ENCODE peak calls at places on chromosomes 7 and 10, in nine cellular contexts. L, Z, W, O, T, R, Y, C and K are unnamed samples.
A peak's percentile ranks its signal among the peaks of the same experiment; 100 is the strongest.

GRCh38 chr10:75655791-75656451 is 224.5 kb downstream of the LRMDA start:
- DNase-seq in L (no peak), Z (no peak), W (no peak), O (no peak), T (no peak), R (peak; percentile 5), Y (no peak), C (no peak), K (peak; percentile 20)

GRCh38 chr10:89744021-89744420 is 42.6 kb downstream of the KIF20B start:
- DNase-seq in L (no peak), Z (no peak), W (no peak), O (no peak), T (no peak), R (no peak), Y (no peak), C (no peak), K (no peak)

GRCh38 chr7:70215491-70215890 is 617.2 kb downstream of the AUTS2 start:
- DNase-seq in L (no peak), Z (no peak), W (no peak), O (no peak), T (no peak), R (no peak), Y (no peak), C (no peak), K (no peak)

GRCh38 chr7:147136369-147136768 is 1019.8 kb downstream of the CNTNAP2 start:
- DNase-seq in L (no peak), Z (no peak), W (no peak), O (no peak), T (no peak), R (no peak), Y (no peak), C (no peak), K (no peak)

GRCh38 chr10:26269754-26270153 is 53.2 kb downstream of the GAD2 start:
- DNase-seq in L (peak; percentile 18), Z (no peak), W (no peak), O (no peak), T (peak; percentile 15), R (peak; percentile 2), Y (no peak), C (peak; percentile 24), K (no peak)

GRCh38 chr10:103793920-103794883 is 61.2 kb downstream of the SH3PXD2A start:
- DNase-seq in L (no peak), Z (peak; percentile 48), W (no peak), O (no peak), T (peak; percentile 14), R (no peak), Y (no peak), C (peak; percentile 21), K (no peak)

GRCh38 chr7:128903621-128904361 is 6.7 kb downstream of the KCP start:
- DNase-seq in L (no peak), Z (no peak), W (no peak), O (no peak), T (no peak), R (no peak), Y (no peak), C (no peak), K (no peak)

GRCh38 chr7:131284702-131285419 is 42.8 kb upstream of the MKLN1 start:
- DNase-seq in L (peak; percentile 8), Z (peak; percentile 82), W (peak; percentile 47), O (no peak), T (no peak), R (no peak), Y (no peak), C (no peak), K (peak; percentile 90)

GRCh38 chr7:80415522-80415921 is 96.3 kb downstream of the GNAT3 start:
- DNase-seq in L (no peak), Z (no peak), W (no peak), O (no peak), T (no peak), R (no peak), Y (no peak), C (no peak), K (no peak)

GRCh38 chr10:58282615-58283014 is 13.7 kb downstream of the CISD1 start:
- DNase-seq in L (no peak), Z (no peak), W (no peak), O (no peak), T (no peak), R (no peak), Y (no peak), C (no peak), K (no peak)

GRCh38 chr10:6813876-6814275 is 233.8 kb upstream of the PRKCQ start:
- DNase-seq in L (no peak), Z (no peak), W (no peak), O (no peak), T (no peak), R (no peak), Y (no peak), C (no peak), K (no peak)

GRCh38 chr7:118473271-118473670 is 248.8 kb downstream of the ANKRD7 start:
- DNase-seq in L (no peak), Z (no peak), W (no peak), O (no peak), T (no peak), R (no peak), Y (no peak), C (no peak), K (no peak)

GRCh38 chr7:117011419-117012260 is 58.3 kb downstream of the ST7 start:
- DNase-seq in L (no peak), Z (no peak), W (no peak), O (no peak), T (no peak), R (no peak), Y (no peak), C (no peak), K (no peak)

GRCh38 chr7:117010375-117011133 is 57.3 kb downstream of the ST7 start:
- DNase-seq in L (no peak), Z (no peak), W (no peak), O (no peak), T (no peak), R (peak; percentile 53), Y (no peak), C (no peak), K (no peak)

GRCh38 chr7:117014673-117015133 is 61.4 kb downstream of the ST7 start:
- DNase-seq in L (peak; percentile 10), Z (peak; percentile 59), W (no peak), O (no peak), T (no peak), R (peak; percentile 75), Y (no peak), C (no peak), K (peak; percentile 42)

GRCh38 chr7:117014099-117014656 is 60.9 kb downstream of the ST7 start:
- DNase-seq in L (no peak), Z (no peak), W (no peak), O (no peak), T (no peak), R (no peak), Y (no peak), C (no peak), K (no peak)

GRCh38 chr7:117012284-117013174 is 59.2 kb downstream of the ST7 start:
- DNase-seq in L (no peak), Z (no peak), W (no peak), O (no peak), T (no peak), R (peak; percentile 51), Y (no peak), C (no peak), K (no peak)
- TF ChIP-seq CTCF in L (peak; percentile 7), Z (peak; percentile 14), W (peak; percentile 18), O (no peak), T (peak; percentile 27), R (peak; percentile 62), Y (peak; percentile 51), C (no peak), K (no peak)

DNA sequence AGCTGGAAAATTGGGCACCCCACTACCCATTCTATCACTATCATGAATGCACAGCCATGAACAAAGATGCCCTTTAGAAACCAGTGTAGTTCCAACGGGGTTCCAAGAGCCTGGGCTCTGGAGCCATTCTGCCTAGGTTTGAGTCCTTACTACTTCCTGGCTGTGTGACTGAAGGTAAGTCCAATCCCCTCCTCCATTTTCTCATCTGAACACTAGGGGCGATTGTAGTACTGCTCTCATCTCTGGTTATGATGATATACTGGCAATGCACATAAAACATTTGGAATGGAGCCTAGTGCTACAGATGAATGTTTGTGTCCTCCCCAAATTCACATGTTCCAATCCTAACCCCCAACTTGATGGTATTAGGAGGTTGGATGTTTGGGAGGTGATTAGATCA is 28.1 kb upstream of the CDH23 start:
- DNase-seq in L (no peak), Z (no peak), W (no peak), O (no peak), T (no peak), R (no peak), Y (no peak), C (no peak), K (no peak)
- TF ChIP-seq CTCF in L (no peak), Z (no peak), W (no peak), O (no peak), T (no peak), R (peak; percentile 26), Y (no peak), C (no peak), K (no peak)

GRCh38 chr10:11959966-11960365 is 82.6 kb downstream of the UPF2 start:
- DNase-seq in L (no peak), Z (no peak), W (no peak), O (no peak), T (no peak), R (no peak), Y (no peak), C (no peak), K (no peak)
- TF ChIP-seq CTCF in L (no peak), Z (no peak), W (no peak), O (no peak), T (no peak), R (no peak), Y (no peak), C (no peak), K (no peak)

GRCh38 chr10:71638577-71639411 is 80.8 kb downstream of the C10orf105 start:
- DNase-seq in L (peak; percentile 64), Z (no peak), W (no peak), O (no peak), T (no peak), R (no peak), Y (no peak), C (no peak), K (no peak)
- TF ChIP-seq CTCF in L (no peak), Z (no peak), W (no peak), O (no peak), T (no peak), R (no peak), Y (no peak), C (no peak), K (no peak)